ENCODE peak calls at places on chromosomes 4 and X, in ten cellular contexts. One of them, this sample, is unnamed.

GRCh38 chrX:1788300-1788911 is 173.5 kb downstream of the ASMT start:
- DNase-seq in suprapubic skin: no peak
- DNase-seq in upper lobe of left lung: no peak
- DNase-seq in Panc1: no peak
- DNase-seq in breast epithelium: no peak
- DNase-seq in HCT116: no peak
- DNase-seq in K562: no peak
- DNase-seq in GM12892: no peak
- DNase-seq in SK-N-SH: no peak
- DNase-seq in stomach: no peak
- DNase-seq in this sample: no peak

GRCh38 chr4:6123116-6123515 is 77.2 kb downstream of the JAKMIP1 start:
- DNase-seq in suprapubic skin: no peak
- DNase-seq in upper lobe of left lung: no peak
- DNase-seq in Panc1: no peak
- DNase-seq in breast epithelium: no peak
- DNase-seq in HCT116: no peak
- DNase-seq in K562: no peak
- DNase-seq in GM12892: no peak
- DNase-seq in SK-N-SH: peak; percentile 21
- DNase-seq in stomach: peak; percentile 21
- DNase-seq in this sample: no peak

GRCh38 chrX:53223955-53224859 is 800 bp downstream of the KDM5C start:
- DNase-seq in suprapubic skin: peak; percentile 73
- DNase-seq in upper lobe of left lung: no peak
- DNase-seq in Panc1: peak; percentile 38
- DNase-seq in breast epithelium: no peak
- DNase-seq in HCT116: peak; percentile 28
- DNase-seq in K562: no peak
- DNase-seq in GM12892: no peak
- DNase-seq in SK-N-SH: peak; percentile 58
- DNase-seq in stomach: no peak
- DNase-seq in this sample: no peak

GRCh38 chrX:115533485-115533884 is 27.5 kb upstream of the PLS3 start:
- DNase-seq in suprapubic skin: no peak
- DNase-seq in upper lobe of left lung: no peak
- DNase-seq in Panc1: no peak
- DNase-seq in breast epithelium: no peak
- DNase-seq in HCT116: no peak
- DNase-seq in K562: no peak
- DNase-seq in GM12892: no peak
- DNase-seq in SK-N-SH: no peak
- DNase-seq in stomach: no peak
- DNase-seq in this sample: no peak

GRCh38 chr4:85952982-85953650 is 406.7 kb downstream of the MAPK10 start:
- DNase-seq in suprapubic skin: no peak
- DNase-seq in upper lobe of left lung: no peak
- DNase-seq in Panc1: no peak
- DNase-seq in breast epithelium: no peak
- DNase-seq in HCT116: no peak
- DNase-seq in K562: no peak
- DNase-seq in GM12892: no peak
- DNase-seq in SK-N-SH: no peak
- DNase-seq in stomach: no peak
- DNase-seq in this sample: no peak

GRCh38 chr4:146643812-146644401 is 5.2 kb downstream of the POU4F2 start:
- DNase-seq in suprapubic skin: no peak
- DNase-seq in upper lobe of left lung: no peak
- DNase-seq in Panc1: no peak
- DNase-seq in breast epithelium: no peak
- DNase-seq in HCT116: no peak
- DNase-seq in K562: peak; percentile 12
- DNase-seq in GM12892: no peak
- DNase-seq in SK-N-SH: no peak
- DNase-seq in stomach: no peak
- DNase-seq in this sample: no peak

GRCh38 chr4:138982754-138983153 is 32.8 kb upstream of the NOCT start:
- DNase-seq in suprapubic skin: no peak
- DNase-seq in upper lobe of left lung: no peak
- DNase-seq in Panc1: no peak
- DNase-seq in breast epithelium: no peak
- DNase-seq in HCT116: no peak
- DNase-seq in K562: no peak
- DNase-seq in GM12892: no peak
- DNase-seq in SK-N-SH: no peak
- DNase-seq in stomach: no peak
- DNase-seq in this sample: no peak

GRCh38 chr4:110621839-110622751 is 782 bp downstream of the PITX2 start:
- DNase-seq in suprapubic skin: no peak
- DNase-seq in upper lobe of left lung: no peak
- DNase-seq in Panc1: no peak
- DNase-seq in breast epithelium: no peak
- DNase-seq in HCT116: no peak
- DNase-seq in K562: no peak
- DNase-seq in GM12892: no peak
- DNase-seq in SK-N-SH: no peak
- DNase-seq in stomach: no peak
- DNase-seq in this sample: no peak

GRCh38 chrX:18360867-18361266 is 6.4 kb upstream of the SCML2 start:
- DNase-seq in suprapubic skin: no peak
- DNase-seq in upper lobe of left lung: no peak
- DNase-seq in Panc1: no peak
- DNase-seq in breast epithelium: no peak
- DNase-seq in HCT116: no peak
- DNase-seq in K562: no peak
- DNase-seq in GM12892: no peak
- DNase-seq in SK-N-SH: no peak
- DNase-seq in stomach: no peak
- DNase-seq in this sample: no peak

GRCh38 chr4:6758732-6759131 is 23.8 kb upstream of the KIAA0232 start:
- DNase-seq in suprapubic skin: no peak
- DNase-seq in upper lobe of left lung: no peak
- DNase-seq in Panc1: no peak
- DNase-seq in breast epithelium: no peak
- DNase-seq in HCT116: no peak
- DNase-seq in K562: no peak
- DNase-seq in GM12892: no peak
- DNase-seq in SK-N-SH: no peak
- DNase-seq in stomach: no peak
- DNase-seq in this sample: no peak

GRCh38 chr4:75036046-75036445 is 103.1 kb downstream of the PARM1 start:
- DNase-seq in suprapubic skin: no peak
- DNase-seq in upper lobe of left lung: no peak
- DNase-seq in Panc1: no peak
- DNase-seq in breast epithelium: no peak
- DNase-seq in HCT116: no peak
- DNase-seq in K562: no peak
- DNase-seq in GM12892: no peak
- DNase-seq in SK-N-SH: no peak
- DNase-seq in stomach: no peak
- DNase-seq in this sample: no peak

GRCh38 chrX:66074920-66075879 is 35.3 kb upstream of the VSIG4 start:
- DNase-seq in suprapubic skin: no peak
- DNase-seq in upper lobe of left lung: peak; percentile 65
- DNase-seq in Panc1: no peak
- DNase-seq in breast epithelium: no peak
- DNase-seq in HCT116: no peak
- DNase-seq in K562: peak; percentile 28
- DNase-seq in GM12892: no peak
- DNase-seq in SK-N-SH: no peak
- DNase-seq in stomach: no peak
- DNase-seq in this sample: no peak

GRCh38 chr4:113604955-113605354 is 156.6 kb downstream of the CAMK2D start:
- DNase-seq in suprapubic skin: no peak
- DNase-seq in upper lobe of left lung: no peak
- DNase-seq in Panc1: no peak
- DNase-seq in breast epithelium: no peak
- DNase-seq in HCT116: no peak
- DNase-seq in K562: peak; percentile 35
- DNase-seq in GM12892: no peak
- DNase-seq in SK-N-SH: no peak
- DNase-seq in stomach: no peak
- DNase-seq in this sample: no peak

GRCh38 chrX:81489987-81490386 is 288.1 kb downstream of the SH3BGRL start:
- DNase-seq in suprapubic skin: no peak
- DNase-seq in upper lobe of left lung: no peak
- DNase-seq in Panc1: no peak
- DNase-seq in breast epithelium: no peak
- DNase-seq in HCT116: no peak
- DNase-seq in K562: peak; percentile 3
- DNase-seq in GM12892: no peak
- DNase-seq in SK-N-SH: no peak
- DNase-seq in stomach: no peak
- DNase-seq in this sample: no peak

GRCh38 chrX:29376584-29376983 is 789.3 kb downstream of the IL1RAPL1 start:
- DNase-seq in suprapubic skin: no peak
- DNase-seq in upper lobe of left lung: no peak
- DNase-seq in Panc1: no peak
- DNase-seq in breast epithelium: no peak
- DNase-seq in HCT116: no peak
- DNase-seq in K562: no peak
- DNase-seq in GM12892: no peak
- DNase-seq in SK-N-SH: no peak
- DNase-seq in stomach: no peak
- DNase-seq in this sample: no peak

DNA sequence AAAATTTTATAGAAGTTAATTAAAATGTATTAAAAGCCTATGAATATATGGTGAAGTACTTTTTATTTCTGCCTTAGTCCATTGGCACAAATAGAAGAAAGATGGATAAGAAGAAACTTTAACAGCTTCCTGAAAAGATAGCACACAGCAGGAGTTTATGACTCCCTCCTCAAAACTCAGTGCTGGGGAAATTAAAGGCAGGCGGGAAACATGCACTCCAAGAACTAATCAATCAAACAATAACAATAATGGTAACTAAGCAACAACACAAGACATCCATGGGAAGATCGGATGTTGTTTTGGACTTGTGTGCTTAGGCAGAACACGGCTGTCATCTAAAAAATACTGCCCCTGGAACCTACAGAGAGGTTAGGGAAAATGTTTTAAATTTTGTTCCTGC is 1378.1 kb downstream of the STIM2 start:
- DNase-seq in suprapubic skin: no peak
- DNase-seq in upper lobe of left lung: no peak
- DNase-seq in Panc1: no peak
- DNase-seq in breast epithelium: no peak
- DNase-seq in HCT116: no peak
- DNase-seq in K562: no peak
- DNase-seq in GM12892: no peak
- DNase-seq in SK-N-SH: no peak
- DNase-seq in stomach: no peak
- DNase-seq in this sample: no peak
- TF ChIP-seq POLR2AphosphoS5 in suprapubic skin: no peak
- TF ChIP-seq POLR2AphosphoS5 in upper lobe of left lung: no peak
- TF ChIP-seq POLR2AphosphoS5 in Panc1: no peak
- TF ChIP-seq POLR2AphosphoS5 in breast epithelium: no peak
- TF ChIP-seq POLR2AphosphoS5 in HCT116: no peak
- TF ChIP-seq POLR2AphosphoS5 in K562: no peak
- TF ChIP-seq POLR2AphosphoS5 in GM12892: no peak
- TF ChIP-seq POLR2AphosphoS5 in SK-N-SH: no peak
- TF ChIP-seq POLR2AphosphoS5 in stomach: no peak
- TF ChIP-seq POLR2AphosphoS5 in this sample: no peak

DNA sequence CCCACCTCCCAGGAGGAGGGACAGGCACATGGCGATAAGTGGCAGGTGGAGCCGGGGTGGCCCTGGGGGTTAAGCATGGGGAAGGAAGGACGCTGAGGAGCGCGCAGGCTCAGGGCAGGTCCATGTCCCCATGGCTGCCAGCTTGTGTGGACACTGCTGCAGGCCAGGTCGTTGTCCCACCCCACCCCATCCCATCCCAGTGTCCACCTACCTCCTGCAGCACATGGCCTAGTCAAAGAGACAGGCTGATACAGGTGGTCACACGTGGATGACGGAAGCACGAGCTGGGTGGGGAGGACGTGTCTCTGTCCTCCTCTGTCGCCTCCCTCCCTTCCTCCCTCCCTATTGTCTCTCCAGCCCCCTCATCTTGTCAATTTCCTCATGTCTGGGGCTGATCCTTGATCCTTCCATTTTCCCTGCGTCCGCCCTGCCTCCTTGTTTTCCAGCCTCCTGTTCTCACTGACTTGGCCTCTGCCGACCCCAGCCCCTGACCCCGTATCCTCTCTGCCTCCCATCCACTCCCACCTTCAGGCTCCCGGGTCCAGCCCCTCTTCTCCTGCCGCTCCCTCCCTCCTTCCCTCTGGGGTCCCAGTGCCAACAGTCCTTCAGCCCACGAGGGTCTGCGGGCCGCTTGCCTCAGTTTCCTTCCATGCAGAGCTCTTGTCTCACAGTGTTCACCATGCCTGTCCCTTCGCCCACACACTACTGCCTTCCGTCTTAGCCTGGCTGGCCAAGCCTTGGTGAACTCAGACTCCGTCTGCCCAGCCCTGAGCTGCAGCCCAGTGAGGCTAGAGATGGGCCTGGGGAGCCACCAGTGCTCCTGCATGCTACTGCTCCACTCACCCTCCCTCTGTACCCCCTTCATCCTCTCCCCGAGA is 15.5 kb upstream of the ADD1 start:
- DNase-seq in suprapubic skin: no peak
- DNase-seq in upper lobe of left lung: no peak
- DNase-seq in Panc1: no peak
- DNase-seq in breast epithelium: peak; percentile 37
- DNase-seq in HCT116: no peak
- DNase-seq in K562: no peak
- DNase-seq in GM12892: peak; percentile 19
- DNase-seq in SK-N-SH: no peak
- DNase-seq in stomach: no peak
- DNase-seq in this sample: no peak
- TF ChIP-seq POLR2AphosphoS5 in suprapubic skin: no peak
- TF ChIP-seq POLR2AphosphoS5 in upper lobe of left lung: no peak
- TF ChIP-seq POLR2AphosphoS5 in Panc1: no peak
- TF ChIP-seq POLR2AphosphoS5 in breast epithelium: no peak
- TF ChIP-seq POLR2AphosphoS5 in HCT116: no peak
- TF ChIP-seq POLR2AphosphoS5 in K562: no peak
- TF ChIP-seq POLR2AphosphoS5 in GM12892: no peak
- TF ChIP-seq POLR2AphosphoS5 in SK-N-SH: no peak
- TF ChIP-seq POLR2AphosphoS5 in stomach: no peak
- TF ChIP-seq POLR2AphosphoS5 in this sample: no peak

GRCh38 chrX:44747317-44747716 is 96.5 kb upstream of the DUSP21 start:
- DNase-seq in suprapubic skin: no peak
- DNase-seq in upper lobe of left lung: no peak
- DNase-seq in Panc1: no peak
- DNase-seq in breast epithelium: no peak
- DNase-seq in HCT116: no peak
- DNase-seq in K562: no peak
- DNase-seq in GM12892: no peak
- DNase-seq in SK-N-SH: no peak
- DNase-seq in stomach: no peak
- DNase-seq in this sample: no peak
- TF ChIP-seq POLR2AphosphoS5 in suprapubic skin: no peak
- TF ChIP-seq POLR2AphosphoS5 in upper lobe of left lung: no peak
- TF ChIP-seq POLR2AphosphoS5 in Panc1: no peak
- TF ChIP-seq POLR2AphosphoS5 in breast epithelium: no peak
- TF ChIP-seq POLR2AphosphoS5 in HCT116: no peak
- TF ChIP-seq POLR2AphosphoS5 in K562: no peak
- TF ChIP-seq POLR2AphosphoS5 in GM12892: no peak
- TF ChIP-seq POLR2AphosphoS5 in SK-N-SH: no peak
- TF ChIP-seq POLR2AphosphoS5 in stomach: no peak
- TF ChIP-seq POLR2AphosphoS5 in this sample: no peak

DNA sequence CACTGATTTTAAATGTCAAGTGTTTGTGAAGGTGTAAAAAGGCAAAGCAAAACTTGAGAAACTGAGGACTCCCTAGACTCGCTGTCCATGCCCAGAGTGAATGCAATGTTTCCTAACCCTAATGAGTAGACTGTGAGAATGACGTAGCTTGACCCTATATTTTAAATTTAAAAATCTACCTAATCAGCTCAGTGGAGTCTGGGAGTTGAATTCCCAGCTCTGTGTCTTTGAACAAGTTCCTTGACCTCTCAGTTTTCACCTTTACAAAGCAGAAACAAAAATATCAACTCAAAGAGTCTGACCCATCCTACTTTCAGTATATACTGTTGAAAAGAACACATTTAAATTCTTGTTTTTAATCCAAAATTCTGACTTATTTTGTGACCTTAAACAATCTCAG is 2.3 kb downstream of the FGA start:
- DNase-seq in suprapubic skin: no peak
- DNase-seq in upper lobe of left lung: no peak
- DNase-seq in Panc1: no peak
- DNase-seq in breast epithelium: no peak
- DNase-seq in HCT116: no peak
- DNase-seq in K562: no peak
- DNase-seq in GM12892: no peak
- DNase-seq in SK-N-SH: no peak
- DNase-seq in stomach: no peak
- DNase-seq in this sample: no peak
- TF ChIP-seq POLR2AphosphoS5 in suprapubic skin: no peak
- TF ChIP-seq POLR2AphosphoS5 in upper lobe of left lung: no peak
- TF ChIP-seq POLR2AphosphoS5 in Panc1: no peak
- TF ChIP-seq POLR2AphosphoS5 in breast epithelium: no peak
- TF ChIP-seq POLR2AphosphoS5 in HCT116: no peak
- TF ChIP-seq POLR2AphosphoS5 in K562: no peak
- TF ChIP-seq POLR2AphosphoS5 in GM12892: no peak
- TF ChIP-seq POLR2AphosphoS5 in SK-N-SH: no peak
- TF ChIP-seq POLR2AphosphoS5 in stomach: no peak
- TF ChIP-seq POLR2AphosphoS5 in this sample: no peak

This sample was measured in SK-N-MC.